ENCODE peak calls at places on chromosomes 4 and X, in nine cellular contexts. K is ovary; C is CD8-positive, alpha-beta T cell; W is substantia nigra; Y is aorta; F is IMR-90; Q is CD4-positive, CD25-positive, alpha-beta regulatory T cell; S is neuronal stem cell; O is psoas muscle. N is an unnamed sample.

GRCh38 chrX:114611018-114611619 is 27.2 kb downstream of the HTR2C start:
- DNase-seq in K (no peak), O (no peak), Y (no peak), Q (no peak), W (no peak), S (peak), C (no peak), F (peak), N (no peak)

GRCh38 chr4:23877758-23878229 is 12.1 kb downstream of the PPARGC1A start:
- DNase-seq in K (no peak), O (no peak), Q (no peak), C (no peak), Y (no peak), F (peak), W (no peak), S (no peak), N (no peak)

GRCh38 chr4:140653718-140654515 is 85.2 kb upstream of the UCP1 start:
- DNase-seq in S (peak), Q (no peak), F (peak), Y (no peak), C (no peak), W (no peak), K (no peak), O (no peak), N (no peak)

GRCh38 chr4:152357206-152357605 is 178.7 kb downstream of the FBXW7 start:
- DNase-seq in C (no peak), S (no peak), Q (no peak), O (peak), F (peak), Y (no peak), W (no peak), K (no peak), N (no peak)

GRCh38 chr4:156547891-156548290 is 423.7 kb downstream of the PDGFC start:
- DNase-seq in O (no peak), Q (no peak), Y (no peak), W (no peak), F (peak), C (no peak), K (no peak), S (no peak), N (no peak)

GRCh38 chr4:82499705-82500104 is 62.1 kb downstream of the TMEM150C start:
- DNase-seq in F (no peak), C (no peak), W (no peak), K (no peak), O (no peak), Q (no peak), Y (no peak), S (no peak), N (no peak)

GRCh38 chr4:3288571-3289094 is 4.2 kb upstream of the RGS12 start:
- DNase-seq in S (no peak), K (no peak), F (no peak), Q (no peak), Y (no peak), W (no peak), O (no peak), C (no peak), N (no peak)

GRCh38 chr4:42865572-42866189 is 26.8 kb upstream of the GRXCR1 start:
- DNase-seq in F (peak), Q (peak), O (no peak), C (peak), S (peak), K (no peak), Y (no peak), W (no peak), N (peak)

GRCh38 chr4:21952549-21952948 is 4.0 kb upstream of the KCNIP4 start:
- DNase-seq in F (no peak), Y (no peak), K (no peak), S (no peak), O (no peak), Q (no peak), W (no peak), C (no peak), N (no peak)

GRCh38 chr4:164012396-164013027 is 518.0 kb downstream of the TMA16 start:
- DNase-seq in F (no peak), W (no peak), Q (no peak), O (no peak), S (peak), Y (no peak), K (no peak), C (no peak), N (no peak)

GRCh38 chr4:94571301-94571700 is 119.6 kb downstream of the PDLIM5 start:
- DNase-seq in C (no peak), W (no peak), S (no peak), F (no peak), Q (no peak), O (no peak), K (no peak), Y (no peak), N (no peak)

GRCh38 chr4:173039617-173040176 is 128.9 kb upstream of the GALNT7 start:
- DNase-seq in Q (no peak), F (no peak), K (no peak), W (no peak), Y (no peak), C (no peak), O (no peak), S (no peak), N (no peak)

GRCh38 chr4:64158648-64159326 is 250.5 kb downstream of the TECRL start:
- DNase-seq in C (no peak), O (no peak), W (no peak), F (peak), Q (no peak), K (no peak), Y (no peak), S (peak), N (peak)

GRCh38 chr4:139267301-139267700 is 12.7 kb downstream of the MGARP start:
- DNase-seq in C (no peak), W (no peak), F (no peak), K (no peak), O (no peak), Y (no peak), Q (no peak), S (no peak), N (no peak)
- H3K27ac ChIP-seq in C (no peak), W (no peak), F (no peak), K (no peak), O (peak), Y (no peak), Q (no peak), S (no peak), N (no peak)

GRCh38 chr4:25356068-25356467 is 21.0 kb upstream of the ANAPC4 start:
- DNase-seq in K (no peak), C (no peak), Q (no peak), Y (no peak), W (no peak), S (no peak), F (no peak), O (no peak), N (no peak)

GRCh38 chr4:25350561-25350960 is 26.5 kb upstream of the ANAPC4 start:
- DNase-seq in Y (no peak), O (no peak), C (no peak), S (no peak), K (no peak), F (no peak), Q (no peak), W (no peak), N (no peak)

GRCh38 chr4:25347473-25347872 is 29.6 kb upstream of the ANAPC4 start:
- DNase-seq in K (no peak), F (no peak), S (no peak), W (no peak), Q (no peak), C (no peak), O (no peak), Y (no peak), N (no peak)

GRCh38 chr4:25347971-25348370 is 29.1 kb upstream of the ANAPC4 start:
- DNase-seq in Y (no peak), O (no peak), W (no peak), K (no peak), F (no peak), S (no peak), Q (no peak), C (no peak), N (no peak)

DNA sequence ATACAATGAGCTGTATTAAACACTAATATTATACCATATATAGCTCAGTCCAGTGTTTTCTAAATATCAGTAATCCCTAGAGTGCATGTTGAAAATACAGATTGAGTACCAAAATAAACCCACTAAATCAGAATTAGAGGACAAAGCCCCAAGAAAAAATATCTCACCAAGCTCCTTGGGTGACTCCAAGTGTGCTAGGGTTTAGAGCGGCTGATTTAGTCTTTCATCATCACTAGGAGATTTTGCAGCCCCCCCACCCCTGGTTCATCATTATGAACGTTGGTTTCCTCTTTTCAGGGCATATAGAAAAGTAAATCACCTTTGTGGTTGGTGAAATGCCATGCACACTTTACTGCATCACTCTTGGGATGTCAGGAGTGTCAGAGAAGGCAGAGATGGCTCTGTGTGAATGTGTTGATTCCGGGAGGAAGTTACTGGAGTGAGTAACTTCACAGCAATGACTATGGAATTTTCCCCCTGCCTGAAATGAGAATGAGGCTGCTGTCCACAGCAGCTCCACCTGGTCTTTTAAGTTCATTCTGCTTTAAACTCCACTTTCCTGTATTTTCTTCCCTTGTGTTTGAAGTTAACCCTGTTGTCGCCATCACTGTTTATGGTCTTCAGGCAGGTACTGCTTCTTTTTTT is 25.2 kb upstream of the ANAPC4 start:
- DNase-seq in K (no peak), O (no peak), F (peak), Q (no peak), S (no peak), Y (no peak), C (no peak), W (no peak), N (no peak)
- H3K27ac ChIP-seq in K (no peak), O (no peak), F (no peak), Q (no peak), S (no peak), Y (no peak), C (no peak), W (no peak), N (no peak)

GRCh38 chrX:2484232-2484631 is 16.5 kb downstream of the DHRSX start:
- DNase-seq in C (no peak), S (no peak), Y (no peak), O (no peak), K (no peak), Q (no peak), W (no peak), F (no peak), N (no peak)
- H3K27ac ChIP-seq in C (no peak), S (peak), Y (peak), O (no peak), K (peak), Q (no peak), W (peak), F (peak), N (peak)

DNA sequence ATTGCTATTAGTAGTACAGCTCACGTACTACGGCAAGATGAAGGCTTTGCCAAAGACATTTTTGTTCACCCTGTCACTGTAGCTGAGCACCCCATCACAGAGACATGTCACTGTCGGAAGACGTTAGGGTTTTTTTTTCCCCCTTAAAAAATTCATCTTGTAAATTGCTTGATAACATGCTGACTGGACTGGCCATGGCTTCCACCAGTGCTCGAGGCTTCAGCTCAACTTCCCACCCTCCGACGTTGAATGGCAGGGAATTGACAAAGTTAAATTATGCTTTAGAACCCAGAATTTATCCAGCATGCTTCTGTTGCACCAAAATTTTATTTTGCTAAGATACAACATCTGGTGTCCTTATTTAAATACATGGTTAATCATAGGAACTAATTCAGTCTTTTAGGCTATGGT is 707 bp upstream of the OTUD4 start:
- DNase-seq in W (no peak), C (no peak), Q (no peak), S (no peak), K (no peak), Y (no peak), O (no peak), F (no peak), N (no peak)
- H3K27ac ChIP-seq in W (peak), C (peak), Q (peak), S (peak), K (no peak), Y (no peak), O (peak), F (peak), N (peak)